ENCODE peak calls at places on chromosomes 1 and 21, in six cellular contexts. P is kidney, Z is heart left ventricle, K is A549, T is psoas muscle, Y is K562. N is an unnamed sample.

GRCh38 chr1:12621346-12622320 is 3.6 kb upstream of the DHRS3 start:
- DNase-seq in P (no peak), Z (peak; percentile 56), K (no peak), T (no peak), Y (no peak), N (no peak)

GRCh38 chr1:167517535-167518330 is 596 bp downstream of the CD247 start:
- DNase-seq in P (peak; percentile 78), Z (no peak), K (no peak), T (peak; percentile 35), Y (peak; percentile 79), N (no peak)

GRCh38 chr1:162753001-162753658 is 37.4 kb upstream of the HSD17B7 start:
- DNase-seq in P (no peak), Z (no peak), K (no peak), T (no peak), Y (no peak), N (no peak)

GRCh38 chr1:211606914-211607751 is 28.2 kb upstream of the SLC30A1 start:
- DNase-seq in P (no peak), Z (peak; percentile 55), K (no peak), T (no peak), Y (peak; percentile 85), N (no peak)

GRCh38 chr1:206895837-206896242 is 1.4 kb upstream of the IL24 start:
- DNase-seq in P (no peak), Z (no peak), K (peak; percentile 23), T (no peak), Y (no peak), N (no peak)

GRCh38 chr1:200242379-200243041 is 167.3 kb downstream of the ZNF281 start:
- DNase-seq in P (no peak), Z (peak; percentile 65), K (no peak), T (no peak), Y (no peak), N (no peak)

GRCh38 chr1:172561252-172561651 is 28.3 kb downstream of the SUCO start:
- DNase-seq in P (no peak), Z (no peak), K (no peak), T (no peak), Y (no peak), N (no peak)

GRCh38 chr1:234408757-234409156 is 35.5 kb downstream of the COA6 start:
- DNase-seq in P (no peak), Z (no peak), K (no peak), T (no peak), Y (no peak), N (no peak)

GRCh38 chr1:178051071-178051470 is 42.8 kb upstream of the RASAL2 start:
- DNase-seq in P (no peak), Z (no peak), K (no peak), T (no peak), Y (no peak), N (no peak)

GRCh38 chr1:245898581-245898980 is 608.5 kb downstream of the SMYD3 start:
- DNase-seq in P (no peak), Z (no peak), K (no peak), T (no peak), Y (no peak), N (no peak)

GRCh38 chr1:67355745-67356424 is 48.2 kb downstream of the IL12RB2 start:
- DNase-seq in P (no peak), Z (no peak), K (no peak), T (no peak), Y (peak; percentile 79), N (no peak)

GRCh38 chr1:211378844-211379243 is 52.2 kb downstream of the TRAF5 start:
- DNase-seq in P (no peak), Z (no peak), K (no peak), T (no peak), Y (peak; percentile 48), N (no peak)

GRCh38 chr21:31903896-31904295 is 31.1 kb downstream of the HUNK start:
- DNase-seq in P (no peak), Z (no peak), K (no peak), T (no peak), Y (no peak), N (no peak)

GRCh38 chr1:30250338-30251022 is 472.9 kb downstream of the MATN1 start:
- DNase-seq in P (no peak), Z (no peak), K (no peak), T (no peak), Y (no peak), N (no peak)

GRCh38 chr1:30248774-30249173 is 474.6 kb downstream of the MATN1 start:
- DNase-seq in P (no peak), Z (no peak), K (no peak), T (no peak), Y (no peak), N (no peak)

GRCh38 chr1:30249446-30250337 is 473.7 kb downstream of the MATN1 start:
- DNase-seq in P (no peak), Z (no peak), K (no peak), T (no peak), Y (no peak), N (no peak)

GRCh38 chr1:30251451-30251850 is 471.9 kb downstream of the MATN1 start:
- DNase-seq in P (no peak), Z (no peak), K (no peak), T (no peak), Y (no peak), N (no peak)

DNA sequence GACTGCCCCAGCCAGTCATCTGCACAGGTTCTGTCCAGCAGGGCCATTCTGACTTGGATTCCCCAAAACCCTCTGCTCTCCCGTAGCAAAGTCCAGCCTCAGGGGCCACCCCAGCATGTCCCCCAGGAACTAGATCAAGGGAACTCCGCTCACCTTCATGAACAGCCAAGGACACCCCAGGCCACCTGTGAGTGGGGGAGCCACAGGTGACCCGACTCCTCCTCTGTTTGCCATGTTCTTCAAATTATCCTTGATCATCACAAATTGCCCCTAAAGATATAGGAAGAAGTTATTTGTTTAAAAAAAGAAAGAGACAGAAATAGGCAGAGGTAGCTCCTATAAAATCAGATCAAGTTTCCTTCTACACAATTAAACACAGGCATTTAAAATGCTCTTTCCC is 475.0 kb downstream of the MATN1 start:
- DNase-seq in P (no peak), Z (no peak), K (no peak), T (no peak), Y (no peak), N (no peak)
- H3K27ac ChIP-seq in P (no peak overlapping the region), Z (no peak overlapping the region), K (no peak overlapping the region), T (no peak overlapping the region), Y (no peak overlapping the region), N (no peak overlapping the region)

GRCh38 chr21:42258885-42259407 is 40.0 kb downstream of the ABCG1 start:
- DNase-seq in P (no peak), Z (no peak), K (no peak), T (no peak), Y (no peak), N (no peak)
- TF ChIP-seq CTCF in P (no peak), Z (no peak), K (no peak), T (no peak), Y (no peak), N (no peak)

GRCh38 chr1:1630191-1630964 is 1.6 kb upstream of the MMP23B start:
- DNase-seq in P (peak; percentile 95), Z (peak; percentile 72), K (no peak), T (peak; percentile 75), Y (no peak), N (peak; percentile 86)

GRCh38 chr1:1628656-1629429 is 3.1 kb upstream of the MMP23B start:
- DNase-seq in P (peak; percentile 80), Z (no peak), K (no peak), T (peak; percentile 17), Y (no peak), N (no peak)

GRCh38 chr1:1630965-1631792 is 794 bp upstream of the MMP23B start:
- DNase-seq in P (peak; percentile 92), Z (peak; percentile 83), K (no peak), T (peak; percentile 82), Y (no peak), N (peak; percentile 80)

GRCh38 chr1:1627842-1628655 is 3.9 kb upstream of the MMP23B start:
- DNase-seq in P (peak; percentile 79), Z (no peak), K (no peak), T (peak; percentile 18), Y (no peak), N (no peak)

DNA sequence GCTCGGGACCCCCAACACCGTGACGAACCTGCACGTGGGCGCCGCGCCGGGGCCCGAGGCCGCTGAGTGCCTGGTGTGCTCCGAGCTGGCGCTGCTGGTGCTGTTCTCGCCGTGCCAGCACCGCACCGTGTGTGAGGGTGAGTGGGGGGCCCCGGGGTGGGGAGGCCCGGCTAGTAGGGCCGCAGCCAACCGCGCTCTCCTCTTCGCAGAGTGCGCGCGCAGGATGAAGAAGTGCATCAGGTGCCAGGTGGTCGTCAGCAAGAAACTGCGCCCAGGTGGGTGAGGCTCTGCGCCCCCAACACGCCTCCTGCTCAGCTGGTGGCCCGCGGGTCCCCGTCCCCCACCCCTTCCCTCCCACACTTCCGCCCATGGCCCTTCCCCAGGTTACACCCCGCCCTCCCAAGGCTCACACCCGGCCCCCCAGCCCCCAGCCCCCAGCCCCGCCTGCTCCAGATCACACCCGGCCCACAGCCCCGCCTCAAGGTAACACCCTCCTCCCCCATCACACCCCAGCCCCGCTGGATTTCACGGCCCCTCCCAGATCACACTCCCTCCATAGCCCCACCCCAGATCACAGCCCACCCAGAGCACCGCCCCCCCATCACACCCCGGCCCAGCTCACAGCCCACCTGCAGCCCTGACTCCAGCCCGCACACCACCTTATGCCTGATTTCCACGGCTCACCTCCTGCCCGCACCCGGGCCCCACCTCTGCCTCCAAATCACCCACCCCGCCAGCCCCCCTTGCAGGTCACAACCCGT is 2.4 kb upstream of the MMP23B start:
- DNase-seq in P (peak; percentile 87), Z (no peak), K (no peak), T (peak; percentile 25), Y (no peak), N (peak; percentile 71)
- H3K4me3 ChIP-seq in P (no peak overlapping the region), Z (no peak overlapping the region), K (no peak overlapping the region), T (no peak overlapping the region), Y (no peak overlapping the region), N (peak overlapping the region; percentile 77)

DNA sequence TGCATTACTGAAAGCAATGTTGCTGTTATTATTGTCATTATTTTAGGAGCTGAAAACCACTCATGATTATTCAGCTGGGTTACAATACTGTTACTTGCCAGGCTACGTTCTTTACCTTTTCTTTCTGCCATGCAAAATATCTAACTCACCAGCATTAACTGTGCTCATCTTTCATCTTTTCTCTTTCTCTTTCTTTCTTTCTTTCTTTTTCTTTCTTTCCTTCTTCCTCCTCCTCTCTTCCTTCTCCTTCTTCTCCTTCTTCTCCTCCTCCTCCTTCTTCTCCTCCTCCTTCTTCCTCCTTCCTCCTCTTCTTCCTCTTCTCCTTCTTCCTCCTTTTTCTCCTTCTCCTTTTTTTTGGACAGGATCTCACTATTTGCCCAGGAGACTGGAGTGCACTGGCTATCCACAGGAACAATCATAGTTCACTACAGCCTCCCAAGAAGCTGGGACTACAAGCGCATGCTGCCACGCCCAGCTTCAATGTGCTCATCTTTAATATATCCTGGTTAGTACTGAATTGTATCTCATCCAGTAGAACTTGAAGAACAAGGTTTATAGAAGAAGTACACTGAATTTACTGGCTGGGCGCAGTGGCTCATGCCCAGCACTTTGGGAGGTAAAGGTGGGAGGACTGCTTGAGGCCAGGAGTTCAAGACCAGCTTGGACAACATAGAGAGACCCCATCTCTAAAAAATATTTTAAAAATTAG is 6.9 kb upstream of the ZMYM4 start:
- DNase-seq in P (no peak), Z (no peak), K (no peak), T (no peak), Y (no peak), N (no peak)
- H3K27ac ChIP-seq in P (no peak overlapping the region), Z (no peak overlapping the region), K (no peak overlapping the region), T (no peak overlapping the region), Y (no peak overlapping the region), N (no peak overlapping the region)

N was measured in coronary artery.